ENCODE peak calls at places on chromosomes 1 and 21, in five cellular contexts. R is HFF-Myc, L is prostate gland, K is GM12878, C is fibroblast of mammary gland. B is an unnamed sample.

GRCh38 chr21:44579833-44580144 is 615 bp downstream of the KRTAP10-5 start:
- DNase-seq in R (no peak), L (no peak), K (no peak), C (no peak), B (no peak)

GRCh38 chr1:45848714-45849113 is 45.3 kb downstream of the MAST2 start:
- DNase-seq in R (no peak), L (no peak), K (no peak), C (no peak), B (no peak)

GRCh38 chr1:94646151-94646643 is 104.6 kb upstream of the F3 start:
- DNase-seq in R (peak; percentile 50), L (no peak), K (no peak), C (peak; percentile 74), B (no peak)

GRCh38 chr1:57252597-57253306 is 171.1 kb downstream of the DAB1 start:
- DNase-seq in R (no peak), L (no peak), K (no peak), C (peak; percentile 4), B (no peak)

GRCh38 chr1:235708390-235708962 is 58.9 kb upstream of the GNG4 start:
- DNase-seq in R (no peak), L (no peak), K (no peak), C (peak; percentile 72), B (peak; percentile 13)

GRCh38 chr1:209787551-209787950 is 3.2 kb upstream of the C1orf74 start:
- DNase-seq in R (no peak), L (peak; percentile 92), K (no peak), C (no peak), B (no peak)

GRCh38 chr1:117189726-117190125 is 21.0 kb downstream of the VTCN1 start:
- DNase-seq in R (no peak), L (no peak), K (no peak), C (no peak), B (no peak)

GRCh38 chr1:151847867-151848596 is 5.5 kb downstream of the THEM5 start:
- DNase-seq in R (no peak), L (no peak), K (no peak), C (no peak), B (no peak)

GRCh38 chr1:153793261-153793972 is 18.2 kb downstream of the SLC27A3 start:
- DNase-seq in R (no peak), L (no peak), K (no peak), C (no peak), B (no peak)

GRCh38 chr1:2251786-2252185 is 23.7 kb downstream of the SKI start:
- DNase-seq in R (no peak), L (peak; percentile 95), K (no peak), C (no peak), B (no peak)

GRCh38 chr1:223771814-223772770 is 59.8 kb downstream of the CAPN2 start:
- DNase-seq in R (no peak), L (no peak), K (no peak), C (peak; percentile 85), B (no peak)

GRCh38 chr1:27142464-27142863 is 12.5 kb downstream of the SLC9A1 start:
- DNase-seq in R (no peak), L (no peak), K (no peak), C (no peak), B (no peak)

GRCh38 chr1:210144736-210145135 is 87.9 kb upstream of the SERTAD4 start:
- DNase-seq in R (no peak), L (no peak), K (no peak), C (peak; percentile 12), B (no peak)

GRCh38 chr1:19220991-19221390 is 10.9 kb upstream of the UBR4 start:
- DNase-seq in R (no peak), L (no peak), K (no peak), C (peak; percentile 13), B (no peak)

GRCh38 chr1:215863796-215864195 is 296.7 kb downstream of the KCTD3 start:
- DNase-seq in R (no peak), L (no peak), K (no peak), C (no peak), B (no peak)

GRCh38 chr1:228313536-228314277 is 92.9 kb downstream of the TRIM11 start:
- DNase-seq in R (no peak), L (no peak), K (no peak), C (no peak), B (no peak)

GRCh38 chr21:41650526-41651145 is 116.2 kb downstream of the RIPK4 start:
- DNase-seq in R (no peak), L (no peak), K (no peak), C (no peak), B (no peak)

GRCh38 chr1:193417945-193418744 is 231.7 kb upstream of the B3GALT2 start:
- DNase-seq in R (no peak), L (no peak), K (no peak), C (peak; percentile 44), B (no peak)
- H3K4me3 ChIP-seq in R (no peak overlapping the region), L (no peak overlapping the region), K (no peak overlapping the region), C (no peak overlapping the region), B (no peak overlapping the region)

GRCh38 chr1:154867841-154868610 is 2.1 kb downstream of the KCNN3 start:
- DNase-seq in R (no peak), L (no peak), K (no peak), C (no peak), B (no peak)
- H3K4me3 ChIP-seq in R (no peak overlapping the region), L (peak overlapping the region; percentile 23), K (peak overlapping the region; percentile 88), C (no peak overlapping the region), B (peak overlapping the region; percentile 60)

GRCh38 chr1:61053281-61053711 is 29.1 kb upstream of the NFIA start:
- DNase-seq in R (no peak), L (no peak), K (no peak), C (no peak), B (no peak)

GRCh38 chr1:61052393-61053280 is 29.7 kb upstream of the NFIA start:
- DNase-seq in R (no peak), L (no peak), K (no peak), C (no peak), B (no peak)

GRCh38 chr1:61055110-61055614 is 27.2 kb upstream of the NFIA start:
- DNase-seq in R (no peak), L (no peak), K (no peak), C (peak; percentile 41), B (no peak)

GRCh38 chr1:61054636-61055035 is 27.7 kb upstream of the NFIA start:
- DNase-seq in R (no peak), L (no peak), K (no peak), C (no peak), B (no peak)

GRCh38 chr1:61053712-61054608 is 28.4 kb upstream of the NFIA start:
- DNase-seq in R (no peak), L (no peak), K (no peak), C (no peak), B (no peak)
- H3K4me3 ChIP-seq in R (no peak overlapping the region), L (peak overlapping the region; percentile 29), K (peak overlapping the region; percentile 60), C (peak overlapping the region; percentile 31), B (peak overlapping the region; percentile 53)

DNA sequence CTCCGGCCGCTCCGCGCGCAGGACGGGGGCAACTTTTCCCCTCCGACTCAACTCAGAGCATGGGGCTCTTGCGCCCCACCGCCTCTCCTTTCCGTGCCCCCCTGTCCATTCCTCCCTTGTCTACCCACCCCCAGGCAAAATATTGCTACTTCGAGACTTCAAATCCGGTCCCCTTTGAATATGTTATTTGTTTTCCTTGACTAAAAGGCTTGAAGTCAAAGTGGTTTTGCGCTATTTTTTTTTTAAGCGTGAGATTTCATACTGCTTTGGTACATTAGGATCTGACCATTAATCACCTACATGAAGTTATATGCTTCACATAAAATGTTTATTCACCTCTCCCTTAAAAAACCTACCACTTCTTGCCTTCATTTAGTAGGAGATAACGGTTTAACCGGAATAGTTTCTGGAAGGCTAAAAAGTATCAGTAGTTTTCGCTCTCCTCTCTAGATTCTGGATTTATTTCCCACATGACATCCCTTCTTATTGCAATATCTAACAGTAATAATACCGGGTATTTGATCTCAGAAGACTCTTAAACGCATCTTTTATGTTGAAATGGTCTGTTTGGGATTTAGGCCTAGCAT is 1.5 kb downstream of the NFIA start:
- DNase-seq in R (no peak), L (no peak), K (no peak), C (no peak), B (no peak)
- H3K4me3 ChIP-seq in R (peak overlapping the region; percentile 85), L (peak overlapping the region; percentile 91), K (no peak overlapping the region), C (peak overlapping the region; percentile 78), B (peak overlapping the region; percentile 60)

DNA sequence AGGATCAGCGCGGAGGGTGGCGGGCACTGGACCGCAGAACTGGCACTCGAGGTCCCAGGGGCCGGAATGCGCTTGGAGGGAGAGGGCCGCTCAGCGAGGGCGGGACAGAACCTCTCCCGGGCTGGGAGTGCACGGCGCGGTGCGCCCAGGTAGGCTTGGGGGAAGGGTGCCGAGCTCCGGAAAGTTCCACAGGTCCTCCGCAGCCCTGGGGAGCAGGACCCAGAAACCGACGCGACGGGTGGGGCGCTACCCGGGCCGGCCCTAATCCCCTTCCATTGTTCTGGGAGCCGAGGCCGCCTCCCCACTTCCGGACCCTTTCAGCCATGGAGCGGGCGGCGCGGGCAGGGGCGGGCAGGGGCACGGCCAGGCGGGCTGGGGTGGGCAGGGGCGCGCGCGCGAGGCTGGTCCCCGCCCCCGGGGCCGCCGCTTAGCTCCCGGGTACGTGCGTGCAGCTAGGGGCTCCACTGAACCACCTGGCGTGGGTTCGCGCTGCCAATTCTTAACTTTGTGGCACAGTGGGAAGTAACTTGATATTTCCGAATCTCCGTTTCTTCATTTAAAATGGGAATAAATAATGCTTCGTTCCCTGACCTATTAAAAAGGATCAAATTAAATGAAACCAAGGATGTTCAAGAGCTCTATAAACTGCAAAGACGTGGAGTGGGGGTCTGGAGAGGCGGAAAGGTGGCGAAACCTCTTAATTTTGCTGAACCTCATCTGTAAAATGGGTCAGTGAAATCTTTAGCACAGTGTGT is 20.7 kb downstream of the LGR6 start:
- DNase-seq in R (no peak), L (no peak), K (no peak), C (no peak), B (no peak)
- H3K4me3 ChIP-seq in R (no peak overlapping the region), L (peak overlapping the region; percentile 30), K (no peak overlapping the region), C (no peak overlapping the region), B (no peak overlapping the region)

DNA sequence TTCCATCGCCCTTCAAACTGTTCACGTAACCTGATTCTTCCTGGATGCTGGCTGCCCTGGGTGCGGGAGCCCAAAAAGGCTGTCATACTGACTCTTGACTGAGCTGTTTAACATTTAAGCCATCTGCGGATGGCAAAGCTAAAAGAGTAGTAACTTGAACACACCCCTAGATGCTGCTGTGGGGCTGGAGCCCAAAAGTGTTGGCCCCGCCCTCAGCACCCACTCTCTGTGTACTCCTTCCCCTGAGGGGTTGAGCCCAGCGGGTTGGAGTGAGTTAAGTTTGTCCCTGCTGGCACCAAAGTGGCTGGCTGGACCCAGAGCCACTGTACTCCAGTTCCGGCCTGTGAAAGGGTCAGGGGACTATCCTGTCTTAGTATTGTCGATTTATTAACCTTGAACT is 640.6 kb downstream of the PTPRU start:
- DNase-seq in R (no peak), L (no peak), K (no peak), C (no peak), B (no peak)
- H3K4me3 ChIP-seq in R (no peak overlapping the region), L (no peak overlapping the region), K (no peak overlapping the region), C (no peak overlapping the region), B (no peak overlapping the region)

GRCh38 chr1:206040328-206040727 is 12.6 kb upstream of the RHEX start:
- DNase-seq in R (no peak), L (no peak), K (no peak), C (no peak), B (no peak)

GRCh38 chr1:206036661-206037455 is 13.2 kb upstream of the CTSE start:
- DNase-seq in R (no peak), L (no peak), K (no peak), C (no peak), B (no peak)

GRCh38 chr1:206037521-206037920 is 13.8 kb upstream of the CTSE start:
- DNase-seq in R (no peak), L (no peak), K (no peak), C (no peak), B (no peak)

GRCh38 chr1:206041640-206042039 is 11.3 kb upstream of the RHEX start:
- DNase-seq in R (no peak), L (peak; percentile 38), K (no peak), C (no peak), B (no peak)

GRCh38 chr1:206039046-206039929 is 13.7 kb upstream of the RHEX start:
- DNase-seq in R (no peak), L (no peak), K (no peak), C (no peak), B (no peak)
- H3K4me3 ChIP-seq in R (no peak overlapping the region), L (no peak overlapping the region), K (peak overlapping the region; percentile 12), C (no peak overlapping the region), B (no peak overlapping the region)

B was measured in GM12864.